ENCODE peak calls at places on chromosomes 13 and 19, in nine cellular contexts. A is nucleus accumbens; X is M059J; W is Calu3; N is KBM-7; M is astrocyte of the spinal cord; Z is globus pallidus; J is activated CD4-positive, alpha-beta T cell treated with anti-CD3 and anti-CD28 coated beads, Interleukin-2, amount 50 U/mL, for 24 hours; E is SK-MEL-5. P is an unnamed sample.

GRCh38 chr19:19406878-19407639 is 1.6 kb downstream of the GATAD2A start:
- DNase-seq in A (no peak), Z (peak; percentile 57), M (peak; percentile 50), X (peak; percentile 59), E (peak; percentile 54), N (peak; percentile 43), J (peak; percentile 40), W (peak; percentile 34), P (peak; percentile 68)

GRCh38 chr19:11578342-11579142 is 1.1 kb upstream of the ACP5 start:
- DNase-seq in W (no peak), E (no peak), J (no peak), A (no peak), X (no peak), N (no peak), M (no peak), Z (no peak), P (no peak)

GRCh38 chr13:99067160-99067985 is 89.5 kb upstream of the DOCK9 start:
- DNase-seq in M (peak; percentile 73), J (no peak), X (peak; percentile 89), A (no peak), W (no peak), Z (no peak), N (no peak), E (no peak), P (peak; percentile 93)

GRCh38 chr19:14432817-14433453 is at the start of gene PKN1:
- DNase-seq in X (peak; percentile 30), Z (peak; percentile 53), A (peak; percentile 25), M (peak; percentile 8), J (no peak), W (peak; percentile 69), N (peak; percentile 43), E (no peak), P (no peak)

GRCh38 chr19:16030964-16031871 is 45.1 kb upstream of the TPM4 start:
- DNase-seq in Z (no peak), M (no peak), J (no peak), N (no peak), A (no peak), W (no peak), E (no peak), X (no peak), P (no peak)

GRCh38 chr13:114068723-114069322 is 63.6 kb downstream of the RASA3 start:
- DNase-seq in A (no peak), E (peak; percentile 22), M (no peak), N (peak; percentile 44), Z (no peak), W (no peak), J (no peak), X (peak; percentile 7), P (peak; percentile 77)

GRCh38 chr19:49499030-49499670 is 2.9 kb downstream of the RPS11 start:
- DNase-seq in Z (no peak), J (no peak), W (no peak), M (no peak), X (no peak), E (no peak), N (no peak), A (no peak), P (no peak)

GRCh38 chr19:38006361-38007045 is 99.5 kb downstream of the SIPA1L3 start:
- DNase-seq in E (no peak), J (no peak), A (no peak), W (no peak), Z (no peak), N (peak; percentile 69), M (no peak), X (no peak), P (no peak)

GRCh38 chr19:42325896-42326771 is 699 bp downstream of the MEGF8 start:
- DNase-seq in M (no peak), W (peak; percentile 60), X (no peak), E (peak; percentile 8), J (no peak), Z (no peak), A (no peak), N (peak; percentile 44), P (no peak)

GRCh38 chr19:43936219-43936618 is 1.1 kb upstream of the ZNF45 start:
- DNase-seq in W (no peak), E (no peak), M (no peak), N (no peak), J (no peak), A (no peak), X (no peak), Z (no peak), P (no peak)

GRCh38 chr19:2750739-2751437 is 11.1 kb upstream of the SLC39A3 start:
- DNase-seq in M (no peak), N (no peak), W (no peak), A (peak; percentile 30), Z (peak; percentile 32), X (no peak), E (no peak), J (no peak), P (no peak)

GRCh38 chr19:48841571-48841970 is 5.3 kb upstream of the HSD17B14 start:
- DNase-seq in N (no peak), E (no peak), Z (no peak), X (no peak), W (no peak), M (no peak), J (no peak), A (no peak), P (no peak)

GRCh38 chr13:37429976-37430375 is 168.6 kb downstream of the POSTN start:
- DNase-seq in N (no peak), W (no peak), X (peak; percentile 70), J (no peak), M (peak; percentile 69), Z (no peak), A (no peak), E (no peak), P (peak; percentile 5)

GRCh38 chr19:33132425-33132824 is 511 bp downstream of the WDR88 start:
- DNase-seq in X (no peak), A (no peak), E (no peak), J (no peak), Z (no peak), M (no peak), N (no peak), W (peak; percentile 14), P (no peak)

GRCh38 chr19:45920458-45920857 is 5.9 kb upstream of the NANOS2 start:
- DNase-seq in E (no peak), N (peak; percentile 26), M (no peak), Z (no peak), J (no peak), A (no peak), W (no peak), X (no peak), P (no peak)

GRCh38 chr19:40982594-40983101 is 8.4 kb upstream of the CYP2B6 start:
- DNase-seq in M (no peak), N (no peak), E (no peak), Z (no peak), A (no peak), J (no peak), X (peak; percentile 26), W (no peak), P (no peak)

GRCh38 chr19:1068111-1069001 is 1.4 kb downstream of the ARHGAP45 start:
- DNase-seq in J (no peak), N (peak; percentile 52), M (no peak), X (no peak), Z (no peak), W (no peak), A (no peak), E (no peak), P (no peak)

GRCh38 chr19:42563352-42564210 is 31.1 kb downstream of the CEACAM8 start:
- DNase-seq in N (peak; percentile 40), W (peak; percentile 54), X (peak; percentile 56), A (no peak), M (peak; percentile 29), Z (peak; percentile 60), J (peak; percentile 8), E (peak; percentile 75), P (peak; percentile 32)

GRCh38 chr13:66375756-66376155 is 854.4 kb downstream of the PCDH9 start:
- DNase-seq in Z (no peak), N (no peak), M (no peak), J (no peak), W (no peak), E (no peak), A (no peak), X (no peak), P (no peak)

GRCh38 chr19:55085923-55086715 is 10.4 kb downstream of the EPS8L1 start:
- DNase-seq in W (no peak), M (no peak), E (no peak), N (no peak), A (no peak), J (no peak), Z (no peak), X (no peak), P (no peak)

GRCh38 chr19:58042709-58043340 is 9.0 kb downstream of the ZSCAN1 start:
- DNase-seq in A (no peak), Z (no peak), M (no peak), W (no peak), E (no peak), X (no peak), N (no peak), J (no peak), P (no peak)

GRCh38 chr13:112980441-112980840 is 11.4 kb downstream of the MCF2L start:
- DNase-seq in W (no peak), E (peak; percentile 28), J (no peak), X (no peak), M (no peak), N (peak; percentile 24), Z (no peak), A (no peak), P (no peak)

GRCh38 chr13:24230428-24231072 is 70.0 kb downstream of the SPATA13 start:
- DNase-seq in Z (no peak), A (no peak), E (no peak), X (no peak), J (no peak), N (no peak), M (no peak), W (no peak), P (no peak)

GRCh38 chr13:112777637-112778406 is 88.0 kb downstream of the ATP11A start:
- DNase-seq in W (no peak), Z (no peak), J (no peak), E (no peak), M (no peak), X (no peak), N (no peak), A (no peak), P (no peak)

GRCh38 chr13:107650081-107650701 is 565.1 kb downstream of the LIG4 start:
- DNase-seq in A (peak; percentile 3), E (peak; percentile 67), Z (peak; percentile 21), N (peak; percentile 48), W (peak; percentile 42), X (peak; percentile 3), M (peak; percentile 67), J (no peak), P (peak; percentile 39)

GRCh38 chr13:37109080-37109678 is 3.7 kb upstream of the CSNK1A1L start:
- DNase-seq in J (no peak), A (no peak), Z (peak; percentile 60), E (peak; percentile 62), N (peak; percentile 51), X (peak; percentile 50), W (peak; percentile 11), M (peak; percentile 70), P (peak; percentile 35)

GRCh38 chr19:38562096-38562495 is 55.7 kb downstream of the MAP4K1 start:
- DNase-seq in M (no peak), N (no peak), Z (no peak), E (no peak), J (no peak), X (no peak), W (no peak), A (no peak), P (no peak)

GRCh38 chr19:11420429-11420893 is 1.3 kb upstream of the RGL3 start:
- DNase-seq in N (peak; percentile 19), M (no peak), X (peak; percentile 51), E (no peak), A (no peak), Z (no peak), J (no peak), W (peak; percentile 11), P (peak; percentile 33)

GRCh38 chr13:109145631-109146030 is 516.2 kb downstream of the MYO16 start:
- DNase-seq in X (peak; percentile 71), N (peak; percentile 32), E (peak; percentile 86), Z (peak; percentile 62), J (no peak), A (no peak), M (peak; percentile 76), W (no peak), P (peak; percentile 66)

GRCh38 chr19:50414850-50415660 is 3.7 kb upstream of the SPIB start:
- DNase-seq in N (peak; percentile 75), Z (peak; percentile 44), M (peak; percentile 43), J (peak; percentile 64), E (peak; percentile 71), A (peak; percentile 3), W (peak; percentile 45), X (no peak), P (peak; percentile 18)

GRCh38 chr19:52237771-52238400 is 31.5 kb upstream of the ZNF766 start:
- DNase-seq in J (peak; percentile 32), W (peak; percentile 63), M (peak; percentile 72), X (peak; percentile 57), A (peak; percentile 7), Z (peak; percentile 51), N (peak; percentile 77), E (peak; percentile 62), P (peak; percentile 51)

P was measured in renal cortical epithelial cell.